ENCODE peak calls at places on chromosomes 6 and 20, in four cellular contexts. E is heart right ventricle, M is upper lobe of right lung, V is HCT116. F is an unnamed sample.

GRCh38 chr6:4180653-4181255 is 45.4 kb upstream of the ECI2 start:
- DNase-seq in E (no peak), M (no peak), V (peak), F (peak)

GRCh38 chr20:46307139-46307998 is 929 bp downstream of the CDH22 start:
- DNase-seq in E (peak), M (peak), V (no peak), F (peak)

GRCh38 chr6:77034161-77034560 is 429.1 kb downstream of the HTR1B start:
- DNase-seq in E (no peak), M (no peak), V (no peak), F (peak)

GRCh38 chr20:12044969-12045368 is 127.3 kb downstream of the BTBD3 start:
- DNase-seq in E (no peak), M (no peak), V (no peak), F (no peak)

GRCh38 chr6:18990313-18990978 is 603.3 kb downstream of the RNF144B start:
- DNase-seq in E (peak), M (peak), V (peak), F (peak)

GRCh38 chr6:155497273-155497672 is 41.6 kb upstream of the NOX3 start:
- DNase-seq in E (no peak), M (no peak), V (no peak), F (no peak)

GRCh38 chr6:40274058-40274457 is 313.1 kb downstream of the LRFN2 start:
- DNase-seq in E (no peak), M (no peak), V (no peak), F (no peak)

GRCh38 chr20:17059465-17059864 is 167.4 kb upstream of the PCSK2 start:
- DNase-seq in E (no peak), M (no peak), V (peak), F (no peak)

GRCh38 chr6:136921521-136921935 is 573 bp upstream of the SLC35D3 start:
- DNase-seq in E (peak), M (no peak), V (no peak), F (peak)

GRCh38 chr6:161064915-161065314 is 73.3 kb downstream of the MAP3K4 start:
- DNase-seq in E (no peak), M (no peak), V (no peak), F (no peak)

GRCh38 chr6:106765496-106765895 is 136.1 kb downstream of the QRSL1 start:
- DNase-seq in E (no peak), M (no peak), V (no peak), F (no peak)
- H3K27ac ChIP-seq in E (no peak), M (no peak), V (no peak), F (no peak)

GRCh38 chr20:48407710-48408109 is 420.1 kb downstream of the PREX1 start:
- DNase-seq in E (no peak), M (no peak), V (no peak), F (no peak)

GRCh38 chr20:48411265-48411664 is 416.5 kb downstream of the PREX1 start:
- DNase-seq in E (no peak), M (no peak), V (no peak), F (no peak)

GRCh38 chr20:48409216-48409615 is 418.6 kb downstream of the PREX1 start:
- DNase-seq in E (no peak), M (no peak), V (no peak), F (peak)

GRCh38 chr20:48416002-48416401 is 411.8 kb downstream of the PREX1 start:
- DNase-seq in E (no peak), M (no peak), V (no peak), F (no peak)

DNA sequence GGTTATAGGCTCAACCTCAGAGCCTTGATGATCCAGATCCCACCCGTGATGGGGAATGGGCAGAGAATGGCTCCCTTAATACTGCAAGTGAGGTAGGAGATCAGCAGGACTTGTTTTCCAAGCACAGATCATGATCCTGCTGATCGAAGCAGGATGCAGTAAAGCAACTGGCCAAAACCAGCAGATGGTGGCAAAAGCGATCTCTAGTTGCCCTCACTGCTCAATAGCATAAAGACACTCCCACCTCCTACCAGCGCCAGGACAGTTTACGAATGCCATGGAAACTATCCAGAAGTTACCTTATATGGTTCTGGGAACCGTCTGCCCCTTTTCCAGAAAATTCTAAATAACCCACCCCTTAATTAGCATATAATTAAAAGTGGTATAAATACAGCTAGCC is 415.9 kb downstream of the PREX1 start:
- DNase-seq in E (no peak), M (no peak), V (no peak), F (no peak)
- TF ChIP-seq CTCF in E (no peak), M (no peak), V (no peak), F (no peak)

DNA sequence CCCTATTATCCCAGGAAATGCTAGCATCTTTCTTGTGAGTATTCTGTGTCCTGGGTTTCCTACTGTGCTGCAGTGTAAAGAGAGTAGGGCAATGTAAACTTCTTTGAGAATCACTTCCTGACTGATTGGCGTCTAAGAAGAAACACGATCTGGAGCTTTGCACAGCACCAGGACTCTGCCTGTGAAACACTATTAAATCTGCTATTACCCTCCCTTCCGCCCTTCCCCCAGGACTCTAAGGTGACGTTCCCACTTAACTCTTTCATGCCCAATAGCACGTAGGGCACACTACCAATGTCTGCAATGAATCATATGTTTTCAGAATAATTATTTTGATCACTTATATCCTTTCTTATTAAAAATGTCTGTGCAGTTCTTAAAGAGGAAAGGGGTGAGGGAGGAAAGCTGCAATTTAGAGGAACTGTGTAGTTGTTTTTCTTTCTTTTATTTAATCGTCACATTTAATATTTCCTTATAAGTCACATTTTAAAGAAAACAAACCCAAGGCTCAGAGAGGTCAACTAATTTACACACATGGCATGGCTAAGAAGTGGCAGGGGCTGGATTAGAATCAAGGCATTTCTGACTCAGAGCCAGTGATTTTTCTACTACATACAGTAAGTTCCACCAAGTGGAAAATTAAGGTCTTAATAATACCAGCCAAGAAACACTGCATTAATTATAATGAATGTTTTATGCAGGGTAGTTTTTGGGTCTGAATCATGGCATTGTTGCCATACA is 607.5 kb upstream of the CITED2 start:
- DNase-seq in E (no peak), M (no peak), V (peak), F (peak)
- H3K27ac ChIP-seq in E (peak), M (peak), V (no peak), F (no peak)

GRCh38 chr6:112282217-112282616 is 27.9 kb upstream of the LAMA4 start:
- DNase-seq in E (peak), M (no peak), V (no peak), F (peak)
- TF ChIP-seq CTCF in E (peak), M (peak), V (no peak), F (no peak)

DNA sequence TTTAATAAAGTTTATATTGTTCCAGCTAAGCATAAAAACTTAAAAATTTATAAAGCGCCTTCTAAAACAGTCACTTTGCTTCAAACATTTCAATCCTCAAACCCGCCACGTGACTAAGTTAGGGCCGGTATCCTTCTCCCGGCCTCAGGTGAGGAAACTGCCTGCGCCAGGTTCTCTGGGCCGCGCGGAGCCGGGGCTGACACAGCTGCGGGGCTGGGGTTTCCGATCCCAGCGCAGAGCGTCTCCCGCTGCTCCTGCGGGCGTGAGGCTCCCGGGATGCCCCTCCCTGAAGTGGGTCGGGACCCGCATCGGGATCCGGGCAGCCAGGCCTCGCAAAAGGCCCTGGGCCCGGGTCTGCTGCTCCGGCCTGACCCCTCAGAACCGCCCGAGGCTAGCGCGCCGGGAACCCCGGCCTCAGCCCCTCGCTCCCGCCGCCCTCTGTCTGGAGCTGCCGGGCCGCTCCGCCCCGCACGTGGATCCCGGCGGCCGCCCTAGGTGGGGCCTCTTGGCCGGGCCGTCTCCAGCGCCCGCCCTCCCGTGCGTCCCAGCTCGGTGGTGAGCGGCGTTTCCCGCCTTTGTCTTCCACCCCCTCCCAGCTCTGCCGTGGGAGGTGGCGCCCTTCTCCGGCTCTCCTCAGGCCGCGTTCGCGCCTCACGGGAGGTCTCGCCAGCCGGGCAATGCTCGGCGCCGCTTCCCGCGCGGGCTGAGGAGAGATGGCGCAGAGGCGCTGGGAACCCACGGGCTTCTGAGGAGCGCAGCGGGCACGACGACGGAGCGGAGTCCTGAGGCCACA is 267.9 kb downstream of the DLL1 start:
- DNase-seq in E (peak), M (peak), V (no peak), F (no peak)
- H3K27ac ChIP-seq in E (peak), M (peak), V (no peak), F (no peak)

GRCh38 chr6:158231551-158232444 is 63.6 kb downstream of the GTF2H5 start:
- DNase-seq in E (peak), M (peak), V (no peak), F (peak)
- TF ChIP-seq CTCF in E (no peak), M (no peak), V (no peak), F (no peak)

GRCh38 chr20:62303049-62303326 is 191 bp downstream of the ADRM1 start:
- DNase-seq in E (no peak), M (no peak), V (no peak), F (peak)
- H3K27ac ChIP-seq in E (peak), M (peak), V (peak), F (peak)

GRCh38 chr6:47419621-47420020 is 58.0 kb upstream of the CD2AP start:
- DNase-seq in E (no peak), M (no peak), V (no peak), F (no peak)
- TF ChIP-seq CTCF in E (no peak), M (no peak), V (no peak), F (no peak)